ENCODE peak calls at places on chromosomes 7 and 10, in ten cellular contexts. L is Right ventricle myocardium inferior; V is stimulated activated CD8-positive, alpha-beta memory T cell treated with anti-CD3 and anti-CD28 coated beads, Interleukin-15, amount 100 ng/mL, for 24 hours; I is activated CD4-positive, alpha-beta T cell treated with anti-CD3 and anti-CD28 coated beads, Interleukin-2, amount 50 U/mL, for 24 hours; C is T-cell; U is activated gamma-delta T cell treated with Interleukin-2 at 50 U/mL for 16 hours; M is Peyer's patch; R is NCI-H345; F is NCI-H1105; D is stimulated activated CD4-positive, alpha-beta T cell treated with anti-CD3 and anti-CD28 coated beads, TNF-alpha, amount 100 ng/mL, for 1 hour. S is an unnamed sample.

GRCh38 chr7:4862156-4862555 is 326 bp upstream of the PAPOLB start:
- DNase-seq in R (no peak), M (no peak), D (no peak), F (no peak), U (no peak), L (no peak), I (no peak), C (no peak), V (no peak), S (no peak)

GRCh38 chr7:157961731-157962457 is 625.1 kb downstream of the DNAJB6 start:
- DNase-seq in U (no peak), M (no peak), C (no peak), F (no peak), L (no peak), R (peak), D (no peak), V (no peak), I (no peak), S (no peak)

GRCh38 chr7:157900011-157900410 is 563.2 kb downstream of the DNAJB6 start:
- DNase-seq in U (no peak), D (no peak), C (no peak), R (peak), I (no peak), F (peak), V (no peak), M (no peak), L (no peak), S (no peak)

GRCh38 chr10:42864575-42864974 is 82.0 kb downstream of the BMS1 start:
- DNase-seq in M (no peak), I (no peak), C (no peak), V (no peak), R (no peak), D (no peak), F (no peak), L (no peak), U (no peak), S (no peak)

GRCh38 chr7:76220185-76221057 is 18.7 kb downstream of the SRRM3 start:
- DNase-seq in V (no peak), F (no peak), M (no peak), U (no peak), C (no peak), I (no peak), R (no peak), D (no peak), L (no peak), S (peak)

GRCh38 chr7:134014935-134015334 is 112.2 kb upstream of the LRGUK start:
- DNase-seq in C (no peak), I (no peak), M (no peak), V (no peak), R (no peak), D (no peak), L (no peak), F (no peak), U (no peak), S (no peak)

GRCh38 chr10:101879456-101880189 is 36.0 kb upstream of the KCNIP2 start:
- DNase-seq in F (no peak), V (no peak), C (no peak), R (no peak), U (no peak), L (no peak), M (no peak), D (no peak), I (no peak), S (no peak)

GRCh38 chr7:131235489-131236317 is 92.0 kb upstream of the MKLN1 start:
- DNase-seq in R (no peak), M (peak), U (peak), V (peak), D (peak), L (no peak), C (peak), F (no peak), I (peak), S (no peak)

GRCh38 chr10:62866451-62866850 is 50.3 kb upstream of the EGR2 start:
- DNase-seq in I (no peak), D (no peak), F (no peak), M (no peak), U (no peak), V (no peak), R (no peak), L (no peak), C (no peak), S (no peak)

GRCh38 chr10:26467639-26468038 is 29.5 kb downstream of the APBB1IP start:
- DNase-seq in M (no peak), C (no peak), R (no peak), D (no peak), L (no peak), U (no peak), I (no peak), V (no peak), F (no peak), S (no peak)

S was measured in right cardiac atrium.